ENCODE peak calls at places on chromosome 14, in four cellular contexts. Q is colonic mucosa, G is PC-3, B is HCT116. I is an unnamed sample.

GRCh38 chr14:43651896-43652295 is 855.2 kb downstream of the FSCB start:
- DNase-seq in Q (no peak), G (no peak), B (no peak), I (no peak)

GRCh38 chr14:57139173-57139572 is 129.5 kb downstream of the EXOC5 start:
- DNase-seq in Q (no peak), G (no peak), B (no peak), I (no peak)

GRCh38 chr14:89702151-89702936 is 252.2 kb downstream of the EFCAB11 start:
- DNase-seq in Q (peak; percentile 43), G (no peak), B (no peak), I (no peak)

GRCh38 chr14:65336191-65336591 is 76.3 kb upstream of the FUT8 start:
- DNase-seq in Q (no peak), G (peak; percentile 29), B (no peak), I (no peak)

GRCh38 chr14:65349100-65349499 is 63.4 kb upstream of the FUT8 start:
- DNase-seq in Q (no peak), G (no peak), B (no peak), I (peak; percentile 22)

GRCh38 chr14:54001189-54001878 is 44.7 kb upstream of the BMP4 start:
- DNase-seq in Q (no peak), G (no peak), B (no peak), I (no peak)

GRCh38 chr14:33762462-33762861 is 188.4 kb downstream of the EGLN3 start:
- DNase-seq in Q (no peak), G (no peak), B (no peak), I (no peak)

GRCh38 chr14:22875003-22875747 is 3.6 kb downstream of the LRP10 start:
- DNase-seq in Q (no peak), G (no peak), B (no peak), I (no peak)

GRCh38 chr14:53295985-53296582 is 143.0 kb upstream of the DDHD1 start:
- DNase-seq in Q (no peak), G (peak; percentile 67), B (peak; percentile 23), I (peak; percentile 19)

GRCh38 chr14:28052251-28052650 is 714.3 kb upstream of the FOXG1 start:
- DNase-seq in Q (no peak), G (no peak), B (no peak), I (no peak)
- H3K4me3 ChIP-seq in Q (no peak overlapping the region), G (no peak overlapping the region), B (no peak overlapping the region), I (no peak overlapping the region)

DNA sequence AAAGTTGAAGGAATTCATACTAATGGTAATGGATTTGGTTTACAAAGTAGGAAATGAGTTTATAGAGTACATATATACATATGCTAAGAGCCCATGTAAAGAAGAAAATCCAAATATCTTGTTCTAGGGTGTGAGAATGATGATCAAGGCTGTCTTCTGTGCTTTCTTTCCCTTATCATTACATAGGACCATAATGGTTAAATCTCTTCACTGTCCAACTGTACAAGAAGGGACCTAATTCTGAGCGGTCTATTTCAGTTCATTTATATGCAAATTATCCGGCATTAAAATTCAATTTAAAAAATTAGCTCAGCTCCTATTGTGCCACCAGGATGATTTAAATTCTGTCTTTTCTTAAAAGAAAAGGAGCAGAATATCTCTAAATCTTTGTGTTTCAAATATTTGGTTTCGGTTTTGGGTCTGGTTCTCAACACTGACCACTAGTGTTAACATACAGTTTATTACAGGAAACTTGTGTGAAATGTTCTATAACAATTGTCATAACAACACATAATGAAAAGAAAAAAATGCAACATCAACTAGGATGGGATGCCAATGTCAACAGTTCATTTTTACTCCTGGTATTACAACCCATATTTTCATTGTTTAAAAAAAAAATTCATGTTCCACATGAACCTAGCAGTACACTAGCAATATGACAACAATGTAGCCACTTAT is 16.8 kb downstream of the OR4K1 start:
- DNase-seq in Q (no peak), G (peak; percentile 32), B (no peak), I (no peak)
- TF ChIP-seq CTCF in Q (no peak), G (peak; percentile 49), B (no peak), I (no peak)

GRCh38 chr14:94173885-94174621 is at the start of gene PPP4R4:
- DNase-seq in Q (peak; percentile 79), G (peak; percentile 55), B (peak; percentile 70), I (peak; percentile 71)
- H3K4me3 ChIP-seq in Q (peak within 1 kb of the TSS; percentile 54), G (peak within 1 kb of the TSS; percentile 58), B (peak within 1 kb of the TSS; percentile 72), I (peak within 1 kb of the TSS; percentile 68)

DNA sequence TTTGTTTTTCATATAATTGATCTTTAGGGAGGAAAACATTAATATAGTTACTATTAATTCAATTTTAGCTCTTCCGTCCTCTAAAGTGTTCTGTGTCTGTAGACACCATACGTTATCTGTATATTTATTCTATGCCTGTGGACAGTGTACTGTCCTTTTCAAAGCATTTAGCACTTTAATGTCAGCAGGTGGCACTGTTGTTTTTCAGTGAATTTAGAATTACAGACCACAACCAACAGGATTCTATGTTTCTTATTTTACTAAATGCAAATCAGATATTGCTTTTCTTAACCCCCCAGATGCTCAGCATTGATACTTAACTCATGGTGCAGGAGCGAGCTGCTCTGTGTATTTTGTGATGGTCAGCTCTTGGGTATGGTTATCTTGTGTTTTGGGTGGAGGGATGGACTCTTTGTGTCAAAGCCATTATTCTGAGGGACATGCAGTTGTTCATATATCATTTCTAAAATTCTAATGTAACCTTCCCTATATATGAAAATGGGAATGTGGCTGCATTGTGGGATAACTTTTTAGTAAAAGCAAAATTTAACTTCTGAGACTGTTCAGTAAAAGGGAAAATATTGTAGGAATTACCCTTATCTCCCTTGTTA is 65.2 kb downstream of the PAPOLA start:
- DNase-seq in Q (no peak), G (peak; percentile 43), B (no peak), I (no peak)
- TF ChIP-seq CTCF in Q (peak; percentile 23), G (peak; percentile 78), B (peak; percentile 51), I (peak; percentile 47)

GRCh38 chr14:21258889-21259787 is 10.1 kb downstream of the HNRNPC start:
- DNase-seq in Q (no peak), G (no peak), B (no peak), I (no peak)

GRCh38 chr14:21255385-21256101 is 13.7 kb downstream of the HNRNPC start:
- DNase-seq in Q (no peak), G (no peak), B (no peak), I (no peak)

GRCh38 chr14:21257395-21258193 is 11.6 kb downstream of the HNRNPC start:
- DNase-seq in Q (no peak), G (no peak), B (no peak), I (no peak)

GRCh38 chr14:21256539-21257394 is 12.5 kb downstream of the HNRNPC start:
- DNase-seq in Q (no peak), G (no peak), B (no peak), I (no peak)

GRCh38 chr14:21258194-21258888 is 10.9 kb downstream of the HNRNPC start:
- DNase-seq in Q (no peak), G (no peak), B (no peak), I (no peak)
- H3K4me3 ChIP-seq in Q (no peak overlapping the region), G (no peak overlapping the region), B (no peak overlapping the region), I (no peak overlapping the region)

DNA sequence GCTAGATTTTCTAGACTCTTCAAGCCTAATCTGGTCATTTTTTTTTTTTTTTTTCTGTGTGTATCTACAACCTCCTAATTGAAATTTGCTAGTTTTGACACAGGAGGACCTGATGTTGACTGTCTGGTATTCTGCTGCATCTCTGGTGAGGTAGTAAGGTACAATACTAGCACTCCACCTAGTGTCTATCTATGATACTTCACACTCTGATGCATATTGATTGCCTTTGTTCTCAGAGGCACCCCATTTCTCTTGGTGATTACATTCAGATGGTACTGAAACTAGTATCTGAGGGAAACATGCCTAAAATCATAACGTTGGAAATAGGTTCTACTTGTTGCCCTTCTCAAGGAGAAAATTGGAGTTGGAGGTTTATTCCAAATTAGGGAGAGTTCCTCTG is 930.5 kb upstream of the NOVA1 start:
- DNase-seq in Q (no peak), G (peak; percentile 57), B (no peak), I (no peak)
- TF ChIP-seq CTCF in Q (no peak), G (peak; percentile 83), B (no peak), I (peak; percentile 26)

DNA sequence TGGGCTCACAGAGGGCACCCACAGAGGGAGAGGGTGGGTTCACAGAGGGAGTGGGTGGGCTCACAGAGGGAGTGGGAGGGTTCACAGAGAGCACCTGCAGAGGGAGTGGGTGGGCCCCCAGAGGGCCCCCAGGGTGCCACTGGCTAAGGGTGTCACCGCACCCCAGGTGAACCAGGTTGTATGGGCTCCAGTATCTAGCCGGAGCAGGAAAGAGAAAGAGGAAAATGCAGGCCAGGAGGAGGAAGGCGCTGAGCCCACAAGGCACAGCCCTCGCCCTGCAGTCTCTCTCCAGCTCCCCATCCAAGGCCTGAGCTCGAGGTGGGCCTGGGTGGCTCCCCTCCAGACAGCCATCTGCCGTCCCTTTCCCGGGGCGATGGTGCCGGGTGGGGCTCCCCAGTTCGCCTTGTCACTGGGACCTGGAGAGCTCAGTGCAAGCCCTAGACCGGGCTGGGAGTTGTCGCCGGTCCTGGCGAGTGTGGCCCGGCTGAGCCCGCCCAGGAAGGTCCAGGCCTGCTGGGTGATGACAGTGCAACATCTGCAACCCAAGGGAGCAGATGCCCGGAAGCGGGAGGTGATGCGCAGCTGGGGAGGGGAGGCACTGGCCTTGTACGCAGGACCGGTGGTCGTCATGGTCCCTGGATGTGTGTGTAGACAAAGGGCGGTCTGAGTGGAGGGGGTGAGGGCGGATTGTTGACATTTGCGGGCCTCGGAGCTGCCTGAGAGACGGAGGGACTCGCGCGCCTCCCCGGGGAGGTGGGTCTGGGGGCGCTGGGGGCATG is 760 bp downstream of the TMEM179 start:
- DNase-seq in Q (no peak), G (no peak), B (no peak), I (no peak)
- H3K4me3 ChIP-seq in Q (no peak overlapping the region), G (no peak overlapping the region), B (no peak overlapping the region), I (no peak overlapping the region)

GRCh38 chr14:85195872-85196477 is 334.0 kb upstream of the FLRT2 start:
- DNase-seq in Q (no peak), G (peak; percentile 19), B (no peak), I (no peak)
- TF ChIP-seq CTCF in Q (no peak), G (peak; percentile 60), B (peak; percentile 9), I (peak; percentile 59)

GRCh38 chr14:103205541-103205906 is 82.3 kb downstream of the TNFAIP2 start:
- DNase-seq in Q (no peak), G (no peak), B (no peak), I (no peak)
- H3K4me3 ChIP-seq in Q (no peak overlapping the region), G (no peak overlapping the region), B (no peak overlapping the region), I (no peak overlapping the region)